ENCODE peak calls at places on chromosomes 2 and 18, in four cellular contexts. G, U, K and J are unnamed samples.

GRCh38 chr2:1653137-1653789 is 91.1 kb downstream of the PXDN start:
- DNase-seq in K (no peak), U (peak; percentile 96), G (no peak), J (peak; percentile 98)

GRCh38 chr18:10081477-10081876 is 167.7 kb downstream of the VAPA start:
- DNase-seq in G (no peak), K (no peak), U (peak; percentile 42), J (no peak)

GRCh38 chr2:143529118-143529720 is 400.0 kb downstream of the ARHGAP15 start:
- DNase-seq in G (no peak), K (no peak), U (no peak), J (no peak)

GRCh38 chr2:175880-176800 is 87.7 kb downstream of the SH3YL1 start:
- DNase-seq in K (no peak), U (no peak), G (no peak), J (no peak)

GRCh38 chr2:241855245-241855887 is 3.3 kb downstream of the PDCD1 start:
- DNase-seq in G (no peak), U (no peak), K (no peak), J (no peak)

GRCh38 chr2:99448556-99448955 is 41.3 kb downstream of the REV1 start:
- DNase-seq in G (no peak), K (no peak), U (peak; percentile 63), J (peak; percentile 39)

GRCh38 chr18:44951748-44952147 is 271.1 kb downstream of the SETBP1 start:
- DNase-seq in K (no peak), U (no peak), G (no peak), J (no peak)

GRCh38 chr18:68676913-68677312 is 38.0 kb downstream of the TMX3 start:
- DNase-seq in K (no peak), G (no peak), U (peak; percentile 49), J (no peak)

GRCh38 chr2:23680951-23681350 is 246.0 kb downstream of the ATAD2B start:
- DNase-seq in U (no peak), K (no peak), G (no peak), J (no peak)

GRCh38 chr2:195697681-195698220 is 40.7 kb downstream of the SLC39A10 start:
- DNase-seq in G (no peak), K (no peak), U (peak; percentile 6), J (no peak)

GRCh38 chr2:2743164-2743571 is 412.1 kb upstream of the MYT1L start:
- DNase-seq in K (no peak), U (peak; percentile 19), G (no peak), J (peak; percentile 23)

GRCh38 chr18:49486617-49486958 is 446 bp downstream of the C18orf32 start:
- DNase-seq in U (no peak), G (no peak), K (no peak), J (no peak)

GRCh38 chr2:78644849-78645248 is 380.7 kb upstream of the REG3G start:
- DNase-seq in K (no peak), G (no peak), U (no peak), J (no peak)

GRCh38 chr2:198953328-198953727 is 504.4 kb downstream of the SATB2 start:
- DNase-seq in G (no peak), U (no peak), K (no peak), J (no peak)

GRCh38 chr18:59742325-59743111 is 45.3 kb upstream of the CCBE1 start:
- DNase-seq in U (peak; percentile 43), G (no peak), K (no peak), J (no peak)

GRCh38 chr2:1886405-1886992 is 142.2 kb upstream of the PXDN start:
- DNase-seq in U (peak; percentile 74), G (peak; percentile 53), K (peak; percentile 14), J (peak; percentile 39)

GRCh38 chr2:231643494-231643888 is 50.8 kb downstream of the TEX44 start:
- DNase-seq in U (no peak), K (no peak), G (no peak), J (no peak)

GRCh38 chr2:183541766-183542165 is 417.5 kb downstream of the NUP35 start:
- DNase-seq in U (no peak), K (no peak), G (no peak), J (no peak)

GRCh38 chr2:171583566-171583965 is 61.3 kb downstream of the CYBRD1 start:
- DNase-seq in U (no peak), G (no peak), K (no peak), J (no peak)

GRCh38 chr2:17615728-17616351 is 75.3 kb downstream of the VSNL1 start:
- DNase-seq in G (no peak), K (peak; percentile 7), U (peak; percentile 55), J (no peak)

GRCh38 chr2:11573418-11574175 is 39.8 kb downstream of the GREB1 start:
- DNase-seq in U (peak; percentile 42), K (peak; percentile 32), G (no peak), J (peak; percentile 43)

GRCh38 chr2:98029718-98030222 is 34.0 kb upstream of the TMEM131 start:
- DNase-seq in U (no peak), G (no peak), K (no peak), J (no peak)

GRCh38 chr2:205086689-205087088 is 541.4 kb downstream of the PARD3B start:
- DNase-seq in U (no peak), G (no peak), K (no peak), J (no peak)

GRCh38 chr2:43038034-43038719 is 188.2 kb downstream of the ZFP36L2 start:
- DNase-seq in G (no peak), K (peak; percentile 90), U (peak; percentile 56), J (no peak)

GRCh38 chr2:42084231-42084671 is 36.4 kb downstream of the PKDCC start:
- DNase-seq in G (no peak), K (no peak), U (peak; percentile 60), J (peak; percentile 97)

GRCh38 chr18:27763936-27764335 is 413.0 kb downstream of the CDH2 start:
- DNase-seq in G (no peak), U (no peak), K (no peak), J (no peak)

GRCh38 chr2:133122529-133122928 is 445.7 kb downstream of the NCKAP5 start:
- DNase-seq in U (no peak), G (no peak), K (no peak), J (no peak)

GRCh38 chr2:214542866-214543265 is 132.0 kb downstream of the VWC2L start:
- DNase-seq in G (no peak), U (no peak), K (no peak), J (peak; percentile 23)

GRCh38 chr2:3183766-3184165 is 193.9 kb downstream of the EIPR1 start:
- DNase-seq in K (no peak), G (no peak), U (no peak), J (no peak)

GRCh38 chr2:53505814-53506213 is 261.8 kb upstream of the CHAC2 start:
- DNase-seq in U (no peak), K (peak; percentile 46), G (no peak), J (no peak)

GRCh38 chr2:27737676-27738348 is 33.7 kb upstream of the MRPL33 start:
- DNase-seq in G (no peak), U (peak; percentile 93), K (no peak), J (no peak)

GRCh38 chr18:48795696-48796095 is 155.1 kb downstream of the SMAD7 start:
- DNase-seq in K (no peak), U (no peak), G (no peak), J (no peak)

GRCh38 chr2:27920148-27920885 is 29.8 kb downstream of the BABAM2 start:
- DNase-seq in G (peak; percentile 13), U (peak; percentile 85), K (no peak), J (peak; percentile 26)

GRCh38 chr2:202031261-202031986 is 2.2 kb upstream of the FZD7 start:
- DNase-seq in U (no peak), K (no peak), G (no peak), J (no peak)

GRCh38 chr2:202032841-202033316 is 776 bp upstream of the FZD7 start:
- DNase-seq in K (no peak), U (peak; percentile 27), G (peak; percentile 61), J (no peak)

GRCh38 chr2:202035089-202035940 is 1.7 kb downstream of the FZD7 start:
- DNase-seq in G (peak; percentile 41), K (peak; percentile 18), U (peak; percentile 71), J (no peak)

GRCh38 chr2:202034249-202035088 is 814 bp downstream of the FZD7 start:
- DNase-seq in K (peak; percentile 27), G (peak; percentile 47), U (peak; percentile 50), J (no peak)

GRCh38 chr2:202033317-202034248 is at the start of gene FZD7:
- DNase-seq in K (peak; percentile 87), G (peak; percentile 96), U (peak; percentile 95), J (peak; percentile 84)
- TF ChIP-seq CTCF in K (no peak), G (no peak), U (peak; percentile 30), J (peak; percentile 29)

GRCh38 chr2:95346738-95347671 is 49.9 kb downstream of the KCNIP3 start:
- DNase-seq in K (no peak), G (no peak), U (peak; percentile 34), J (no peak)
- TF ChIP-seq CTCF in K (no peak), G (no peak), U (no peak), J (no peak)

GRCh38 chr18:23088343-23088742 is 46.9 kb upstream of the CABLES1 start:
- DNase-seq in G (no peak), K (no peak), U (no peak), J (no peak)

GRCh38 chr18:23092121-23092520 is 43.2 kb upstream of the CABLES1 start:
- DNase-seq in K (no peak), U (no peak), G (no peak), J (no peak)

DNA sequence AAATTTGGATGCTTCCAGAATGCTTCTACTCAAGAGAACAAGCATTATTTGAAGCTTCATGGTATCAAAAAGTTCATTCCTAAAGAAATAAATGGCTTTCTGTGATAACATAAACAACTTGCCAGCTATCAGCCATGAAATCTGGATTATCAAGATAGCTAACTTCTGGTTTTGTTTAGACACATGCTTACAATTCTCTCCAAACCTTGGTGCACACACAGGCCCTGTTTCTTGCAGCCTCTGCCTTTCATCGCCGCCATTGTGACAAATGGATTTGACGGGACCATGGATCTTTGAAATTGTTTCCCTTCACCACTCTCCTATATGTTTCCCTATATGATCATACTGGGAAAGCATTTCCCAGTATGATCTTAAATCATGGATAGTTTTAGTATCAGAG is 47.9 kb upstream of the CABLES1 start:
- DNase-seq in G (no peak), U (no peak), K (no peak), J (no peak)
- TF ChIP-seq CTCF in G (no peak), U (no peak), K (no peak), J (no peak)

DNA sequence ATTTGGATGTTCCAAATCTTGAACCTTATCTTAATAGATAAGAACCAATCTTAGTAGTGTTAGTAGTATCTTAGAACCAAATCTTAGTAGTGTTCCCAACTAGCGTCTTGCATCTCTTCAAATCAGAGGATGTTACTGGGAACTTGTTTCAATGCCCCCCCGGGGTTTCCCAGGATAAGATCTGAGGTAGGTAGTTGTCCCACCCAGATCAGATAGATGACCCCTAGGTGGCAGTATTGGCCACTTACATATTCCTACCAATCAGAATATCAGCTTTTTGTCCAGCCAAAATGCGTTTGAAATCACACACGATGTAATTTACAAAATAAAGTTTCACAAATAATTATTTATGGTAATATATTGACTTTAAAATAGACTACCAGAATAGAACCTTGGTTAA is 314.8 kb downstream of the MBD2 start:
- DNase-seq in G (no peak), U (no peak), K (no peak), J (no peak)
- TF ChIP-seq CTCF in G (no peak), U (no peak), K (no peak), J (peak; percentile 50)

GRCh38 chr2:167237478-167237877 is 349.2 kb downstream of the XIRP2 start:
- DNase-seq in K (no peak), U (no peak), G (no peak), J (no peak)
- TF ChIP-seq CTCF in K (no peak), U (no peak), G (no peak), J (no peak)